ENCODE peak calls at places on chromosomes 7 and 10, in seven cellular contexts. U is IMR-90, F is H9, E is trophoblast cell, L is neuronal stem cell, C is mesendoderm, G is H1. H is an unnamed sample.

GRCh38 chr7:150823484-150824126 is 23.0 kb downstream of the TMEM176A start:
- DNase-seq in L (no peak), U (no peak), E (peak; percentile 99), C (peak; percentile 22), F (no peak), G (no peak), H (no peak)

GRCh38 chr7:33757050-33757449 is 148.3 kb upstream of the BMPER start:
- DNase-seq in C (no peak), L (no peak), E (peak; percentile 87), F (no peak), U (peak; percentile 64), G (no peak), H (peak; percentile 71)

GRCh38 chr10:33117816-33118215 is 159.8 kb upstream of the ITGB1 start:
- DNase-seq in E (no peak), U (no peak), L (no peak), C (no peak), G (no peak), F (no peak), H (no peak)

GRCh38 chr10:51886438-51887068 is 187.2 kb upstream of the CSTF2T start:
- DNase-seq in U (peak; percentile 84), E (no peak), G (no peak), L (no peak), F (no peak), C (no peak), H (peak; percentile 67)

GRCh38 chr7:51229620-51230323 is 86.8 kb downstream of the COBL start:
- DNase-seq in E (no peak), L (no peak), C (no peak), G (no peak), U (no peak), F (peak; percentile 25), H (no peak)

GRCh38 chr10:73743905-73744689 is at the start of gene SEC24C:
- DNase-seq in C (peak; percentile 98), L (peak; percentile 92), U (peak; percentile 94), F (peak; percentile 96), E (peak; percentile 99), G (peak; percentile 95), H (peak; percentile 97)

GRCh38 chr10:15787426-15787825 is 67.7 kb upstream of the ITGA8 start:
- DNase-seq in E (no peak), F (no peak), L (no peak), G (no peak), C (no peak), U (no peak), H (no peak)

GRCh38 chr7:114554781-114555537 is 140.3 kb downstream of the FOXP2 start:
- DNase-seq in U (peak; percentile 48), L (no peak), G (no peak), E (no peak), F (no peak), C (peak; percentile 6), H (peak; percentile 75)

GRCh38 chr10:58352956-58353610 is 18.3 kb downstream of the UBE2D1 start:
- DNase-seq in E (no peak), F (no peak), U (peak; percentile 4), L (no peak), C (no peak), G (no peak), H (peak; percentile 62)

GRCh38 chr10:45461034-45461433 is 87.0 kb downstream of the ALOX5 start:
- DNase-seq in G (no peak), C (no peak), F (no peak), E (peak; percentile 12), U (peak; percentile 15), L (no peak), H (no peak)

GRCh38 chr10:69375307-69376151 is 41.2 kb downstream of the TACR2 start:
- DNase-seq in L (peak; percentile 49), F (peak; percentile 92), U (no peak), G (peak; percentile 77), C (peak; percentile 91), E (no peak), H (no peak)

GRCh38 chr7:47449810-47450586 is 131.9 kb downstream of the TNS3 start:
- DNase-seq in F (no peak), G (no peak), C (peak; percentile 85), E (no peak), L (no peak), U (peak; percentile 97), H (peak; percentile 84)

GRCh38 chr7:101608772-101609713 is 20.1 kb downstream of the MYL10 start:
- DNase-seq in F (peak; percentile 71), E (peak; percentile 95), L (no peak), G (no peak), U (no peak), C (peak; percentile 66), H (no peak)

GRCh38 chr7:2635148-2635668 is 3.4 kb downstream of the TTYH3 start:
- DNase-seq in U (no peak), F (no peak), G (no peak), E (peak; percentile 89), L (no peak), C (no peak), H (no peak)

GRCh38 chr7:14598978-14599377 is 303.6 kb downstream of the DGKB start:
- DNase-seq in F (no peak), E (no peak), C (no peak), L (no peak), G (no peak), U (peak; percentile 60), H (no peak)

GRCh38 chr10:59891919-59892318 is 14.4 kb downstream of the CCDC6 start:
- DNase-seq in G (no peak), L (no peak), U (no peak), E (no peak), C (no peak), F (no peak), H (no peak)

GRCh38 chr10:9635691-9636090 is 1382.0 kb upstream of the CELF2 start:
- DNase-seq in F (no peak), U (peak; percentile 94), C (no peak), G (no peak), L (no peak), E (no peak), H (peak; percentile 62)

GRCh38 chr7:954330-955238 is at the start of gene ADAP1:
- DNase-seq in U (peak; percentile 47), C (peak; percentile 29), E (peak; percentile 63), G (no peak), F (peak; percentile 42), L (no peak), H (peak; percentile 49)

GRCh38 chr7:93894426-93894825 is 3.9 kb upstream of the TFPI2 start:
- DNase-seq in E (no peak), U (no peak), G (no peak), C (peak; percentile 16), F (no peak), L (no peak), H (no peak)

GRCh38 chr7:151876899-151877777 is at the start of gene PRKAG2:
- DNase-seq in L (peak; percentile 45), F (peak; percentile 53), U (no peak), G (no peak), E (peak; percentile 48), C (peak; percentile 44), H (peak; percentile 31)

GRCh38 chr7:151186640-151187408 is at the start of gene ASB10:
- DNase-seq in G (no peak), L (no peak), C (no peak), F (no peak), E (no peak), U (no peak), H (no peak)

GRCh38 chr10:129918401-129918800 is 45.7 kb downstream of the EBF3 start:
- DNase-seq in G (no peak), L (no peak), E (no peak), F (no peak), C (no peak), U (no peak), H (no peak)

GRCh38 chr10:97037365-97038361 is 148.1 kb downstream of the SLIT1 start:
- DNase-seq in E (peak; percentile 88), L (peak; percentile 82), F (peak; percentile 92), C (peak; percentile 95), G (peak; percentile 94), U (peak; percentile 71), H (peak; percentile 77)

GRCh38 chr7:45713669-45714520 is 139.7 kb downstream of the ADCY1 start:
- DNase-seq in G (no peak), C (no peak), E (no peak), U (no peak), F (peak; percentile 19), L (no peak), H (no peak)

GRCh38 chr7:45712872-45713668 is 138.9 kb downstream of the ADCY1 start:
- DNase-seq in C (no peak), G (no peak), E (no peak), U (no peak), L (no peak), F (peak; percentile 19), H (no peak)

GRCh38 chr7:45711161-45711490 is 137.0 kb downstream of the ADCY1 start:
- DNase-seq in E (no peak), F (no peak), C (no peak), G (no peak), L (no peak), U (no peak), H (no peak)

GRCh38 chr7:45710271-45711160 is 136.3 kb downstream of the ADCY1 start:
- DNase-seq in C (no peak), E (no peak), F (peak; percentile 16), U (no peak), G (peak; percentile 31), L (no peak), H (peak; percentile 20)

DNA sequence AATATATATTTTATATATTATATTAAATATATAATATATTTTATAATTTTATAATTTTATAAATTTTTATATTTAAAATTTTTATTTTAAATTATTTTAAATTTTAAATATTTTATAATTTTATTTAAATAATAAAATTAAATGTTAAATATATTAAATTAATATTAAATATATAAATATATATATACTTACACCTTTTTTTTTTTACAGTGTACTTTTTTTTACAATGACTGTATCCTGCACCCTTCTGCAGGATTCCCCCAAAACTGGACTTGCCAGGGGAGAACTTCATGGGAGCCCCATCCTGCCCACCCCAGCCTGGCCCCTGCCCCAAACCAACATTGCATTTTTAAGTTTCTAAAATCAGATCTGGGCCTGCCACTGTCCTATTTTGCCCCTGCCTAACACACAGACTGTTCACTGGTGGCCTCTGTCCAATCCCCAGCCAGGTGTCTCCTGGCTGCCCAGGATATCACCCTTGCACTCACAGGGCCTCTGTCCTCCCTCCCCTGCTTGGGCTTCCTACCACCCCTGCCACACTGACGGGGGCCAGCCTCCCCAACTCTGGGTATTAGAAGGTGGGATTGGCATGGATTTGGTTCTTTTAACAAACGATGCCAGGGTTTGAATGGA is 138.0 kb downstream of the ADCY1 start:
- DNase-seq in F (peak; percentile 17), G (peak; percentile 31), U (no peak), L (no peak), C (no peak), E (no peak), H (no peak)
- H3K4ac ChIP-seq in F (no peak overlapping the region), G (no peak overlapping the region), U (no peak overlapping the region), L (no peak overlapping the region), C (no peak overlapping the region), E (no peak overlapping the region), H (no peak overlapping the region)

GRCh38 chr7:132703742-132704141 is 127.5 kb upstream of the PLXNA4 start:
- DNase-seq in E (no peak), F (peak; percentile 56), U (no peak), C (peak; percentile 33), L (no peak), G (no peak), H (no peak)
- H3K4ac ChIP-seq in E (no peak overlapping the region), F (no peak overlapping the region), U (no peak overlapping the region), C (no peak overlapping the region), L (no peak overlapping the region), G (no peak overlapping the region), H (no peak overlapping the region)

GRCh38 chr10:75541411-75541810 is 110.0 kb downstream of the LRMDA start:
- DNase-seq in E (no peak), U (no peak), G (no peak), F (no peak), C (no peak), L (no peak), H (no peak)
- H3K4ac ChIP-seq in E (no peak overlapping the region), U (no peak overlapping the region), G (no peak overlapping the region), F (no peak overlapping the region), C (no peak overlapping the region), L (no peak overlapping the region), H (no peak overlapping the region)

GRCh38 chr10:63133787-63134557 is 844 bp downstream of the NRBF2 start:
- DNase-seq in L (no peak), C (peak; percentile 58), G (no peak), F (no peak), E (peak; percentile 46), U (peak; percentile 53), H (peak; percentile 51)
- H3K4ac ChIP-seq in L (no peak overlapping the region), C (peak overlapping the region; percentile 36), G (no peak overlapping the region), F (no peak overlapping the region), E (peak overlapping the region; percentile 86), U (peak overlapping the region; percentile 68), H (peak overlapping the region; percentile 97)

H was measured in mesenchymal stem cell.